ENCODE peak calls at places on chromosomes 16 and 17, in four cellular contexts. P, K, T and H are unnamed samples.

GRCh38 chr17:4678448-4679026 is 25.4 kb downstream of the PELP1 start:
- DNase-seq in P (peak; percentile 89), K (no peak), T (no peak), H (no peak)

GRCh38 chr16:85526132-85526731 is 86.9 kb upstream of the GSE1 start:
- DNase-seq in P (no peak), K (no peak), T (no peak), H (no peak)

GRCh38 chr17:69716571-69716970 is 302.1 kb downstream of the MAP2K6 start:
- DNase-seq in P (no peak), K (no peak), T (no peak), H (no peak)

GRCh38 chr17:73071387-73071999 is 21.0 kb downstream of the SLC39A11 start:
- DNase-seq in P (no peak), K (no peak), T (no peak), H (no peak)

GRCh38 chr17:17988427-17988945 is 15.8 kb downstream of the DRC3 start:
- DNase-seq in P (no peak), K (no peak), T (no peak), H (no peak)

GRCh38 chr17:4331614-4332013 is 34.9 kb downstream of the UBE2G1 start:
- DNase-seq in P (no peak), K (no peak), T (no peak), H (peak; percentile 46)

GRCh38 chr16:8845699-8846298 is 23.0 kb downstream of the CARHSP1 start:
- DNase-seq in P (no peak), K (no peak), T (no peak), H (no peak)

GRCh38 chr17:49468827-49469385 is 26.2 kb upstream of the NGFR start:
- DNase-seq in P (no peak), K (no peak), T (no peak), H (no peak)

GRCh38 chr16:15054357-15055140 is 1.3 kb downstream of the NTAN1 start:
- DNase-seq in P (no peak), K (no peak), T (no peak), H (no peak)

GRCh38 chr17:39787038-39787437 is 49.3 kb downstream of the GRB7 start:
- DNase-seq in P (no peak), K (no peak), T (no peak), H (no peak)

GRCh38 chr17:78176548-78177025 is 8.2 kb downstream of the SYNGR2 start:
- DNase-seq in P (peak; percentile 44), K (peak; percentile 89), T (peak; percentile 81), H (peak; percentile 80)

GRCh38 chr17:78241277-78242023 is 10.0 kb downstream of the TMEM235 start:
- DNase-seq in P (peak; percentile 45), K (no peak), T (no peak), H (peak; percentile 59)

GRCh38 chr17:66580601-66581385 is 254.1 kb upstream of the CACNG5 start:
- DNase-seq in P (no peak), K (no peak), T (no peak), H (no peak)

GRCh38 chr16:89373355-89374110 is 116.8 kb downstream of the ANKRD11 start:
- DNase-seq in P (no peak), K (no peak), T (peak; percentile 89), H (no peak)

GRCh38 chr16:23945243-23945642 is 109.5 kb downstream of the PRKCB start:
- DNase-seq in P (no peak), K (no peak), T (no peak), H (no peak)

GRCh38 chr16:67555795-67556212 is 6.5 kb upstream of the CTCF start:
- DNase-seq in P (peak; percentile 79), K (no peak), T (no peak), H (no peak)

GRCh38 chr16:50839920-50840729 is 98.2 kb downstream of the CYLD start:
- DNase-seq in P (no peak), K (no peak), T (no peak), H (no peak)

GRCh38 chr17:59838196-59838911 is 54.4 kb downstream of the TUBD1 start:
- DNase-seq in P (peak; percentile 54), K (no peak), T (no peak), H (no peak)

GRCh38 chr16:14501331-14502255 is 128.5 kb downstream of the PARN start:
- DNase-seq in P (peak; percentile 87), K (no peak), T (peak; percentile 95), H (no peak)

GRCh38 chr17:9386401-9386800 is 189.2 kb downstream of the STX8 start:
- DNase-seq in P (no peak), K (no peak), T (no peak), H (no peak)

GRCh38 chr16:15486661-15487060 is 52.3 kb downstream of the BMERB1 start:
- DNase-seq in P (no peak), K (no peak), T (no peak), H (no peak)

GRCh38 chr16:58464916-58465731 is 34.8 kb upstream of the NDRG4 start:
- DNase-seq in P (no peak), K (no peak), T (no peak), H (peak; percentile 44)

GRCh38 chr16:69448470-69449193 is 24.2 kb downstream of the CYB5B start:
- DNase-seq in P (no peak), K (no peak), T (no peak), H (no peak)

GRCh38 chr17:65514082-65514481 is 47.4 kb downstream of the AXIN2 start:
- DNase-seq in P (peak; percentile 28), K (no peak), T (peak; percentile 29), H (no peak)

GRCh38 chr17:32323046-32323445 is 18.9 kb downstream of the C17orf75 start:
- DNase-seq in P (no peak), K (no peak), T (no peak), H (no peak)

GRCh38 chr17:29764748-29765147 is 142.0 kb upstream of the CORO6 start:
- DNase-seq in P (no peak), K (no peak), T (no peak), H (no peak)

GRCh38 chr17:4162775-4163498 is 19.9 kb downstream of the CYB5D2 start:
- DNase-seq in P (no peak), K (no peak), T (no peak), H (no peak)

GRCh38 chr17:9666461-9667050 is 21.2 kb downstream of the USP43 start:
- DNase-seq in P (no peak), K (no peak), T (no peak), H (no peak)

GRCh38 chr16:85570213-85570734 is 42.8 kb upstream of the GSE1 start:
- DNase-seq in P (peak; percentile 87), K (no peak), T (no peak), H (peak; percentile 66)

GRCh38 chr17:64216385-64217248 is 46.4 kb downstream of the TEX2 start:
- DNase-seq in P (no peak), K (no peak), T (no peak), H (peak; percentile 48)

GRCh38 chr17:45101883-45102811 is 30.2 kb downstream of the PLCD3 start:
- DNase-seq in P (no peak), K (no peak), T (no peak), H (no peak)

GRCh38 chr16:1909661-1910231 is 8.5 kb downstream of the HS3ST6 start:
- DNase-seq in P (no peak), K (no peak), T (no peak), H (no peak)
- TF ChIP-seq CTCF in P (no peak), K (no peak), T (no peak), H (no peak)

DNA sequence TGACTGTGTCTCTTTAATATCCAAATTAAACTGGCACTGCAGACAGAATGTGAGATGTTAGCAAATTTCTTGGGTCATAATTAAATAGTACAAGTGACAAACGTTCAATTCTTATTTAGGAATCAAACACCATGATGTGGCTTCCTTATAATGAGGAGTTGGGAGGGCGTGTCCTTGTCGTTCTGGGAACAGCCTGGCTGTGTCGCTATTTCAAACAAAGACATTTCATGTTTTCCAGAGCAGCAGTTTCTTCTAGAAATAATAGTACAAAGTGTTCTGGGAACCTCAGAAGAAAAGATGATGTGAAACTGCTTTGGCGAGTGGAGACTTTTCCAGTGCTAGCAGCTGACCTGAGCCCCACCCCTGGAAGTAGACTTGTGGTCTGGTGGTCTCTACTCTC is 301.7 kb upstream of the N4BP1 start:
- DNase-seq in P (peak; percentile 26), K (no peak), T (no peak), H (no peak)
- TF ChIP-seq CTCF in P (peak; percentile 43), K (no peak), T (no peak), H (no peak)

GRCh38 chr17:42050360-42051012 is at the start of gene C17orf113:
- DNase-seq in P (peak; percentile 24), K (peak; percentile 73), T (no peak), H (peak; percentile 89)
- TF ChIP-seq CTCF in P (peak; percentile 19), K (peak; percentile 50), T (no peak), H (peak; percentile 70)

DNA sequence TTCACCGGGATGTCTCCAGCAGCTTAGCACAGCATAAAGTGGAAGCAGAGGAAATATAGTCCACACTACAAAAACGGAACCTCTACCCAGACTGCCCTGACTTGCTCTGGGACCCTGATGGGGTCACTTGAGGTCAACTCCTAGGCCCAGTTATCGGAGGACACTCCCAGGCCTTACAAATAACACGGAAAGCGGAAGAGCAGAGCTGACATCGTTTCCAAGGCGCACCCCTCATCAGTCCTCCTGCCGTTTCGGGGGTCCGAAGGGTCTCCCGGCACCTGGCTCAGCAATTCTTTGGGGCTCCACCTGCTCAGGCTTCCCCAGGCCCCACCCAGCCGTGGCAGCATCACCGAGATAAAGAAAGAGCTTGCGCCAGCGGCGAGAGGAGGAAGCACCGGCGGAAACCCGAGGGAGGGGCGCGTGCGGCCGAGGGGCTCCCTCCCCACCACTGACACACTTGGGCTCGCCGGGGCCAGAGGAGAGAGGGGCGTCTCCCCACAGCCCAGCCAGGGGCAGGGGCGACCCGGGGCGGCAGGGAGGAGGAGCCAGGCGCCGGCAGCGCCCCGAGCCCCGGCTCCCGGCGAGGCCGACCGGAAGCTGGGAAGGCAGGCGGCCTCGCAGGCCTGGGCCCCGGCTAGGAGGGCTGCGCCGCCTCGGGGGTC is 727 bp downstream of the CORO7 start:
- DNase-seq in P (peak; percentile 15), K (peak; percentile 76), T (peak; percentile 76), H (peak; percentile 53)
- TF ChIP-seq CTCF in P (no peak), K (no peak), T (no peak), H (no peak)

GRCh38 chr17:82679586-82680465 is 18.7 kb downstream of the RAB40B start:
- DNase-seq in P (no peak), K (no peak), T (no peak), H (no peak)
- TF ChIP-seq CTCF in P (peak; percentile 16), K (no peak), T (no peak), H (no peak)

GRCh38 chr16:31472559-31473203 is 729 bp downstream of the TGFB1I1 start:
- DNase-seq in P (peak; percentile 69), K (no peak), T (peak; percentile 98), H (peak; percentile 66)
- TF ChIP-seq CTCF in P (peak; percentile 74), K (no peak), T (peak; percentile 81), H (peak; percentile 39)